ENCODE peak calls at places on chromosome 4, in five cellular contexts. One of them, this sample, is unnamed.

GRCh38 chr4:40688446-40689095 is 58.9 kb upstream of the RBM47 start:
- DNase-seq in CD4-positive, CD25-positive, alpha-beta regulatory T cell: peak; percentile 58
- DNase-seq in suprapubic skin: no peak
- DNase-seq in pancreas: no peak
- DNase-seq in right cardiac atrium: no peak
- DNase-seq in this sample: no peak

GRCh38 chr4:41125558-41126311 is 88.6 kb downstream of the APBB2 start:
- DNase-seq in right cardiac atrium: no peak
- DNase-seq in CD4-positive, CD25-positive, alpha-beta regulatory T cell: no peak
- DNase-seq in pancreas: no peak
- DNase-seq in suprapubic skin: no peak
- DNase-seq in this sample: no peak

GRCh38 chr4:152990471-152991131 is 54.5 kb downstream of the FHDC1 start:
- DNase-seq in CD4-positive, CD25-positive, alpha-beta regulatory T cell: no peak
- DNase-seq in right cardiac atrium: no peak
- DNase-seq in pancreas: no peak
- DNase-seq in suprapubic skin: no peak
- DNase-seq in this sample: no peak

GRCh38 chr4:124711469-124712416 is 789 bp downstream of the ANKRD50 start:
- DNase-seq in suprapubic skin: peak; percentile 79
- DNase-seq in CD4-positive, CD25-positive, alpha-beta regulatory T cell: peak; percentile 8
- DNase-seq in pancreas: peak; percentile 81
- DNase-seq in right cardiac atrium: peak; percentile 80
- DNase-seq in this sample: peak; percentile 2

GRCh38 chr4:55312491-55313101 is 33.4 kb upstream of the SRD5A3 start:
- DNase-seq in pancreas: no peak
- DNase-seq in suprapubic skin: peak; percentile 68
- DNase-seq in CD4-positive, CD25-positive, alpha-beta regulatory T cell: peak; percentile 54
- DNase-seq in right cardiac atrium: peak; percentile 52
- DNase-seq in this sample: no peak

GRCh38 chr4:55866290-55866907 is 13.0 kb downstream of the EXOC1 start:
- DNase-seq in suprapubic skin: no peak
- DNase-seq in CD4-positive, CD25-positive, alpha-beta regulatory T cell: peak; percentile 45
- DNase-seq in pancreas: no peak
- DNase-seq in right cardiac atrium: no peak
- DNase-seq in this sample: no peak

GRCh38 chr4:10831727-10832408 is 147.3 kb upstream of the CLNK start:
- DNase-seq in right cardiac atrium: no peak
- DNase-seq in CD4-positive, CD25-positive, alpha-beta regulatory T cell: no peak
- DNase-seq in pancreas: no peak
- DNase-seq in suprapubic skin: no peak
- DNase-seq in this sample: no peak

GRCh38 chr4:87192155-87192919 is 28.1 kb downstream of the KLHL8 start:
- DNase-seq in right cardiac atrium: no peak
- DNase-seq in pancreas: no peak
- DNase-seq in CD4-positive, CD25-positive, alpha-beta regulatory T cell: no peak
- DNase-seq in suprapubic skin: no peak
- DNase-seq in this sample: no peak

GRCh38 chr4:24274401-24275035 is 309.8 kb downstream of the DHX15 start:
- DNase-seq in right cardiac atrium: no peak
- DNase-seq in pancreas: no peak
- DNase-seq in CD4-positive, CD25-positive, alpha-beta regulatory T cell: no peak
- DNase-seq in suprapubic skin: no peak
- DNase-seq in this sample: no peak

GRCh38 chr4:81235982-81236749 is 21.1 kb upstream of the PRKG2 start:
- DNase-seq in right cardiac atrium: no peak
- DNase-seq in CD4-positive, CD25-positive, alpha-beta regulatory T cell: no peak
- DNase-seq in suprapubic skin: no peak
- DNase-seq in pancreas: peak; percentile 26
- DNase-seq in this sample: no peak

GRCh38 chr4:3209551-3210325 is 39.2 kb upstream of the MSANTD1 start:
- DNase-seq in right cardiac atrium: no peak
- DNase-seq in suprapubic skin: peak; percentile 44
- DNase-seq in CD4-positive, CD25-positive, alpha-beta regulatory T cell: no peak
- DNase-seq in pancreas: peak; percentile 40
- DNase-seq in this sample: no peak

GRCh38 chr4:140300271-140300970 is 73.0 kb upstream of the SCOC start:
- DNase-seq in suprapubic skin: no peak
- DNase-seq in right cardiac atrium: no peak
- DNase-seq in CD4-positive, CD25-positive, alpha-beta regulatory T cell: no peak
- DNase-seq in pancreas: no peak
- DNase-seq in this sample: no peak

GRCh38 chr4:189981970-189982369 is 41.3 kb downstream of the FRG1 start:
- DNase-seq in suprapubic skin: no peak
- DNase-seq in CD4-positive, CD25-positive, alpha-beta regulatory T cell: no peak
- DNase-seq in right cardiac atrium: no peak
- DNase-seq in pancreas: no peak
- DNase-seq in this sample: no peak

GRCh38 chr4:105624530-105624929 is 72.1 kb downstream of the ARHGEF38 start:
- DNase-seq in suprapubic skin: no peak
- DNase-seq in right cardiac atrium: peak; percentile 55
- DNase-seq in pancreas: no peak
- DNase-seq in CD4-positive, CD25-positive, alpha-beta regulatory T cell: peak; percentile 0
- DNase-seq in this sample: no peak

GRCh38 chr4:141142423-141142822 is 9.2 kb upstream of the RNF150 start:
- DNase-seq in right cardiac atrium: no peak
- DNase-seq in pancreas: no peak
- DNase-seq in suprapubic skin: no peak
- DNase-seq in CD4-positive, CD25-positive, alpha-beta regulatory T cell: no peak
- DNase-seq in this sample: no peak

GRCh38 chr4:99205104-99205979 is 13.7 kb downstream of the ADH6 start:
- DNase-seq in CD4-positive, CD25-positive, alpha-beta regulatory T cell: no peak
- DNase-seq in right cardiac atrium: peak; percentile 55
- DNase-seq in suprapubic skin: no peak
- DNase-seq in pancreas: no peak
- DNase-seq in this sample: no peak

GRCh38 chr4:56828784-56829535 is 7.5 kb upstream of the SPINK2 start:
- DNase-seq in CD4-positive, CD25-positive, alpha-beta regulatory T cell: peak; percentile 10
- DNase-seq in suprapubic skin: no peak
- DNase-seq in pancreas: no peak
- DNase-seq in right cardiac atrium: no peak
- DNase-seq in this sample: no peak

GRCh38 chr4:32462944-32463343 is 1742.8 kb downstream of the PCDH7 start:
- DNase-seq in right cardiac atrium: no peak
- DNase-seq in pancreas: no peak
- DNase-seq in CD4-positive, CD25-positive, alpha-beta regulatory T cell: no peak
- DNase-seq in suprapubic skin: no peak
- DNase-seq in this sample: no peak

GRCh38 chr4:19034089-19034488 is 1012.5 kb upstream of the LCORL start:
- DNase-seq in pancreas: no peak
- DNase-seq in right cardiac atrium: no peak
- DNase-seq in suprapubic skin: no peak
- DNase-seq in CD4-positive, CD25-positive, alpha-beta regulatory T cell: no peak
- DNase-seq in this sample: no peak

GRCh38 chr4:19038231-19038630 is 1016.7 kb upstream of the LCORL start:
- DNase-seq in suprapubic skin: no peak
- DNase-seq in right cardiac atrium: no peak
- DNase-seq in CD4-positive, CD25-positive, alpha-beta regulatory T cell: no peak
- DNase-seq in pancreas: no peak
- DNase-seq in this sample: no peak

DNA sequence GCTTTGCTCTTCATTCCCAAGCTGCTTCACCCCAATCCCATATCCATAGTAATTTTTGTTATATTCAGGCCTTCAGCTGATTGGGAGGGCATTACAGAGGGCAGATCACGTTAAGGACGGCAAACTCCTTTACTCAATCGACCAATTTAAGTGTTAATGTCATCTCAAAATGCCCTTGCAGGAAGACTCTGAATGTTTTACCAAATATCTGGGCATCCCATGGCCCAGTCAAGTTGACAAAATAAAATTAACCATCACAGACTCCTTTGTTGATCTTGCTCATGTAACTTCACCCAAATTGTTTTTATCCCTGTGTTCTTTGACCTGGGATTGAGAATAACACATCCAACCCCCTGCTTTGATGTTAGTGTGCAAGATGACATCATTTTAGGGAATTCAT is 1018.3 kb upstream of the LCORL start:
- DNase-seq in right cardiac atrium: no peak
- DNase-seq in CD4-positive, CD25-positive, alpha-beta regulatory T cell: no peak
- DNase-seq in pancreas: no peak
- DNase-seq in suprapubic skin: no peak
- DNase-seq in this sample: no peak
- H3K9me3 ChIP-seq in right cardiac atrium: no peaks in the 10 kb centered on the region
- H3K9me3 ChIP-seq in CD4-positive, CD25-positive, alpha-beta regulatory T cell: no peaks in the 10 kb centered on the region
- H3K9me3 ChIP-seq in pancreas: no peaks in the 10 kb centered on the region
- H3K9me3 ChIP-seq in suprapubic skin: peaks cover 6% of the 10 kb centered on the region
- H3K9me3 ChIP-seq in this sample: no peaks in the 10 kb centered on the region

GRCh38 chr4:184312126-184312525 is 94.5 kb upstream of the ENPP6 start:
- DNase-seq in suprapubic skin: no peak
- DNase-seq in right cardiac atrium: no peak
- DNase-seq in pancreas: no peak
- DNase-seq in CD4-positive, CD25-positive, alpha-beta regulatory T cell: no peak
- DNase-seq in this sample: no peak
- H3K4me3 ChIP-seq in suprapubic skin: no peak overlapping the region
- H3K4me3 ChIP-seq in right cardiac atrium: no peak overlapping the region
- H3K4me3 ChIP-seq in pancreas: no peak overlapping the region
- H3K4me3 ChIP-seq in CD4-positive, CD25-positive, alpha-beta regulatory T cell: no peak overlapping the region
- H3K4me3 ChIP-seq in this sample: no peak overlapping the region

DNA sequence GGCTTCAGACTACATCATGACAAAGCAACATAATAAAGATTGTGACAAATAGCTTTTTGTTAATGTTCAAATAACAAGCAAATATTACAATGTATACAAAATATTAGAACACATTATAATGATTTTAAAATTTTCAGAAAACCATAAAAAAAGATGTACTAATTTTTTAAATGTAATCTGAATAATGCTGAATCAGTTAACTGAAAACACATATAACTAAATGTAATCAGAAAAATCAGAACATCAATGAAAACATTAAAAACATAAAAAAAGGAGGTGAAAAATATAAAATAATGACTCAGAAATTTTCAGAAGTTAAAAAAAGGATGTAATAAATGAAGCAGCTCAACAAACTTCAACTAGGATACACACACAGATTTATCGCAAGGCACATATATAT is 53.5 kb downstream of the ZNF721 start:
- DNase-seq in CD4-positive, CD25-positive, alpha-beta regulatory T cell: no peak
- DNase-seq in pancreas: no peak
- DNase-seq in suprapubic skin: no peak
- DNase-seq in right cardiac atrium: no peak
- DNase-seq in this sample: no peak
- H3K9me3 ChIP-seq in CD4-positive, CD25-positive, alpha-beta regulatory T cell: peaks cover 92% of the 10 kb centered on the region
- H3K9me3 ChIP-seq in pancreas: peaks cover 14% of the 10 kb centered on the region
- H3K9me3 ChIP-seq in suprapubic skin: peaks cover 81% of the 10 kb centered on the region
- H3K9me3 ChIP-seq in right cardiac atrium: peaks cover 16% of the 10 kb centered on the region
- H3K9me3 ChIP-seq in this sample: peaks cover 82% of the 10 kb centered on the region

GRCh38 chr4:91366561-91366960 is 937.2 kb upstream of the GRID2 start:
- DNase-seq in suprapubic skin: no peak
- DNase-seq in pancreas: no peak
- DNase-seq in CD4-positive, CD25-positive, alpha-beta regulatory T cell: no peak
- DNase-seq in right cardiac atrium: no peak
- DNase-seq in this sample: no peak
- H3K4me3 ChIP-seq in suprapubic skin: no peak overlapping the region
- H3K4me3 ChIP-seq in pancreas: no peak overlapping the region
- H3K4me3 ChIP-seq in CD4-positive, CD25-positive, alpha-beta regulatory T cell: no peak overlapping the region
- H3K4me3 ChIP-seq in right cardiac atrium: no peak overlapping the region
- H3K4me3 ChIP-seq in this sample: no peak overlapping the region

GRCh38 chr4:84336964-84337705 is 162.0 kb downstream of the NKX6-1 start:
- DNase-seq in right cardiac atrium: no peak
- DNase-seq in pancreas: no peak
- DNase-seq in CD4-positive, CD25-positive, alpha-beta regulatory T cell: no peak
- DNase-seq in suprapubic skin: no peak
- DNase-seq in this sample: no peak
- H3K9me3 ChIP-seq in right cardiac atrium: no peaks in the 10 kb centered on the region
- H3K9me3 ChIP-seq in pancreas: no peaks in the 10 kb centered on the region
- H3K9me3 ChIP-seq in CD4-positive, CD25-positive, alpha-beta regulatory T cell: no peaks in the 10 kb centered on the region
- H3K9me3 ChIP-seq in suprapubic skin: peaks cover 4% of the 10 kb centered on the region
- H3K9me3 ChIP-seq in this sample: no peaks in the 10 kb centered on the region

DNA sequence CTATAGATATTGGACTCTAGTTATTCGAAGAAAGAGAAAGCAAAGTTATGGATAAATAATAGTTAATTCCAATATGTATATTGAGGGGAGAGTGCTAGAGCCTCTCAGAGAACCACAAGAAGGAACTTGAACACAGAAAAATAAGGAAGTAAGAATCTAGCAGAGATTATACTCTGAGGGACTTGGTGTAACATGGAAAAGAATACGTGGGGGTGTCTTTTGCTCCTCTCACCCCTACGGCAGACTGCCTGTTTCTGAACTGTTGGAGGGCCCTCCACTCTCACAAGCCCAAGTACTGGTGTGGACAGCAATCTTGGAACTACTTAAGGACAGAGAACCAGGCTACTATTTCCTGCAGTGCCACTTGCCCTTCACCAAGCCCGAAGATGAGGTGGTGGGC is 1174.4 kb upstream of the PCDH10 start:
- DNase-seq in pancreas: no peak
- DNase-seq in CD4-positive, CD25-positive, alpha-beta regulatory T cell: no peak
- DNase-seq in suprapubic skin: no peak
- DNase-seq in right cardiac atrium: no peak
- DNase-seq in this sample: no peak
- H3K4me3 ChIP-seq in pancreas: no peak overlapping the region
- H3K4me3 ChIP-seq in CD4-positive, CD25-positive, alpha-beta regulatory T cell: no peak overlapping the region
- H3K4me3 ChIP-seq in suprapubic skin: peak overlapping the region; percentile 18
- H3K4me3 ChIP-seq in right cardiac atrium: no peak overlapping the region
- H3K4me3 ChIP-seq in this sample: no peak overlapping the region

This sample was measured in effector memory CD4-positive, alpha-beta T cell.